ENCODE peak calls at places on chromosomes 3 and 15, in seven cellular contexts. F is fibroblast of pulmonary artery, G is vagina, X is spleen, P is foreskin fibroblast, S is mucosa of descending colon, W is ascending aorta. A is an unnamed sample.

GRCh38 chr3:102215166-102215565 is 219.6 kb upstream of the ZPLD1 start:
- DNase-seq in G (no peak), F (no peak), P (no peak), X (no peak), S (no peak), W (no peak), A (no peak)

GRCh38 chr15:37395100-37395468 is 294.7 kb upstream of the MEIS2 start:
- DNase-seq in S (no peak), P (no peak), X (no peak), G (no peak), W (no peak), F (no peak), A (no peak)

GRCh38 chr3:114081022-114081421 is 24.5 kb downstream of the QTRT2 start:
- DNase-seq in S (no peak), X (no peak), G (no peak), P (no peak), W (no peak), F (peak), A (peak)

GRCh38 chr15:92880796-92881569 is 19.1 kb upstream of the CHD2 start:
- DNase-seq in P (no peak), F (no peak), X (no peak), W (no peak), S (no peak), G (no peak), A (peak)

GRCh38 chr3:119149484-119149883 is 3.5 kb downstream of the TEX55 start:
- DNase-seq in S (no peak), W (no peak), X (no peak), P (peak), F (peak), G (no peak), A (peak)

GRCh38 chr3:127829537-127829936 is 7.2 kb upstream of the MGLL start:
- DNase-seq in P (no peak), F (no peak), S (no peak), X (no peak), G (no peak), W (no peak), A (no peak)

GRCh38 chr15:75625542-75626347 is at the start of gene SNUPN:
- DNase-seq in P (peak), F (peak), S (peak), G (no peak), W (peak), X (peak), A (peak)

GRCh38 chr3:55592572-55592971 is 105.5 kb upstream of the WNT5A start:
- DNase-seq in S (no peak), G (no peak), X (no peak), P (no peak), F (no peak), W (no peak), A (no peak)

GRCh38 chr3:139430467-139430866 is 41.0 kb upstream of the COPB2 start:
- DNase-seq in F (no peak), W (no peak), P (no peak), X (no peak), S (no peak), G (no peak), A (no peak)

GRCh38 chr15:71259866-71260265 is 144.6 kb downstream of the THSD4 start:
- DNase-seq in W (no peak), S (no peak), F (no peak), P (no peak), G (no peak), X (no peak), A (no peak)

GRCh38 chr3:69364354-69364753 is 21.5 kb downstream of the FRMD4B start:
- DNase-seq in W (no peak), F (peak), P (peak), G (no peak), S (no peak), X (no peak), A (no peak)

GRCh38 chr3:46422617-46423016 is 15.6 kb downstream of the CCRL2 start:
- DNase-seq in P (no peak), S (no peak), F (peak), G (no peak), W (no peak), X (no peak), A (no peak)

GRCh38 chr3:142857056-142857455 is 31.8 kb downstream of the PCOLCE2 start:
- DNase-seq in F (peak), W (no peak), S (peak), X (no peak), G (no peak), P (no peak), A (peak)

GRCh38 chr3:141094851-141095545 is 43.9 kb downstream of the SPSB4 start:
- DNase-seq in F (peak), S (peak), P (peak), W (peak), X (no peak), G (no peak), A (peak)

GRCh38 chr3:64084640-64085039 is 61.3 kb upstream of the PSMD6 start:
- DNase-seq in G (no peak), F (peak), X (no peak), S (no peak), P (peak), W (no peak), A (peak)

GRCh38 chr15:29533667-29534066 is 264.0 kb upstream of the NSMCE3 start:
- DNase-seq in X (no peak), S (no peak), P (no peak), F (peak), G (no peak), W (no peak), A (peak)

GRCh38 chr3:153372326-153372725 is 210.3 kb downstream of the RAP2B start:
- DNase-seq in P (peak), W (no peak), G (no peak), X (no peak), F (peak), S (no peak), A (peak)

GRCh38 chr3:125128861-125129501 is 73.2 kb upstream of the HEG1 start:
- DNase-seq in W (no peak), X (no peak), S (no peak), P (peak), F (peak), G (no peak), A (peak)

GRCh38 chr3:116256843-116257485 is 188.3 kb downstream of the LSAMP start:
- DNase-seq in P (peak), G (no peak), F (no peak), S (no peak), X (no peak), W (no peak), A (no peak)

GRCh38 chr15:43316007-43316968 is 14.1 kb downstream of the LCMT2 start:
- DNase-seq in P (no peak), S (no peak), X (no peak), W (no peak), G (no peak), F (peak), A (peak)

GRCh38 chr15:43325039-43325438 is 5.3 kb downstream of the LCMT2 start:
- DNase-seq in S (no peak), G (no peak), F (no peak), X (no peak), W (no peak), P (no peak), A (no peak)

GRCh38 chr15:43316969-43317346 is 13.4 kb downstream of the LCMT2 start:
- DNase-seq in S (no peak), G (no peak), X (no peak), W (no peak), F (no peak), P (no peak), A (no peak)

GRCh38 chr15:43317566-43318184 is 12.7 kb downstream of the LCMT2 start:
- DNase-seq in W (no peak), S (no peak), F (no peak), X (no peak), P (no peak), G (no peak), A (no peak)

GRCh38 chr15:43318990-43319771 is 11.2 kb downstream of the LCMT2 start:
- DNase-seq in G (no peak), P (no peak), W (no peak), S (no peak), F (no peak), X (no peak), A (no peak)
- TF ChIP-seq CTCF in G (no peak), P (no peak), W (no peak), S (no peak), F (no peak), X (no peak), A (no peak)

GRCh38 chr15:43516801-43517353 is 531 bp upstream of the MAP1A start:
- DNase-seq in P (no peak), F (peak), X (no peak), G (no peak), S (no peak), W (no peak), A (peak)
- H3K4me3 ChIP-seq in P (peak), F (peak), X (no peak), G (peak), S (no peak), W (peak), A (peak)

GRCh38 chr3:94234177-94234788 is 171.4 kb downstream of the NSUN3 start:
- DNase-seq in P (peak), X (no peak), F (peak), G (no peak), W (no peak), S (no peak), A (peak)
- TF ChIP-seq CTCF in P (peak), X (peak), F (peak), G (no peak), W (no peak), S (peak), A (peak)

DNA sequence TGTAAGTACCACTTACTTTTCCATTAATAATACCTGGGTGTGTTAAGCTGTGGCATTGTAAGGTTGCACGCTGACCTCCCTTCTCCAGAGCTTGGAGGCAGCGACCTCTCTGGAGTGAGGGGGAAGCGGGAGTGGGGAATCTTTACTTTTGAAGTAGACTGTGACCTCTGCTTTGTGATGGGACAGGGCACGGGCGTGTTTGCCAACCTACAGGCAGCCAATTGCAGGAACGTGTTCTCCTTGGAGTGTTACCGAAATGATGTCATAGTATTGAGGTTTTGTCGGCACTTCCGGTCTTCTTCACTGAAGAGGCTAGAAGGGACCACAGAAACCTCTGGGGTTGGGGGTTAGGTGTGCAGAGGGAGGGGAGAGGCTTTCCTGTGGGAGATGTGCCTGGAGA is 227.3 kb upstream of the C2CD4B start:
- DNase-seq in G (no peak), X (no peak), W (no peak), F (no peak), S (peak), P (no peak), A (peak)
- H3K4me3 ChIP-seq in G (peak), X (peak), W (peak), F (peak), S (no peak), P (peak), A (peak)

GRCh38 chr15:45136378-45136764 is 6.6 kb downstream of the DUOX1 start:
- DNase-seq in F (no peak), W (no peak), S (no peak), X (peak), P (no peak), G (no peak), A (no peak)
- TF ChIP-seq CTCF in F (peak), W (no peak), S (no peak), X (no peak), P (no peak), G (no peak), A (peak)

A was measured in choroid plexus epithelial cell.